ENCODE peak calls at places on chromosomes 12 and 14, in six cellular contexts. J, Z, T, C, S and M are unnamed samples.
A peak's percentile ranks its signal among the peaks of the same experiment; 100 is the strongest.

GRCh38 chr14:88043523-88043922 is 38.6 kb downstream of the GPR65 start:
- DNase-seq in J (no peak), S (no peak), C (no peak), T (no peak), Z (no peak), M (no peak)

GRCh38 chr14:20631821-20632389 is 9.6 kb downstream of the OR6S1 start:
- DNase-seq in C (peak; percentile 91), Z (no peak), T (peak; percentile 50), J (peak; percentile 74), S (no peak), M (peak; percentile 84)

GRCh38 chr12:66189476-66189823 is 436 bp downstream of the IRAK3 start:
- DNase-seq in C (peak; percentile 88), Z (no peak), J (no peak), S (no peak), T (no peak), M (no peak)

GRCh38 chr14:82410064-82410463 is 876.4 kb upstream of the SEL1L start:
- DNase-seq in C (no peak), S (no peak), Z (no peak), J (no peak), T (no peak), M (no peak)

GRCh38 chr12:49925433-49926194 is 21.9 kb upstream of the FAIM2 start:
- DNase-seq in C (no peak), T (no peak), S (no peak), Z (no peak), J (no peak), M (no peak)

GRCh38 chr14:106657460-106657859 is 1131.1 kb downstream of the TMEM121 start:
- DNase-seq in C (no peak), J (no peak), Z (peak; percentile 67), T (no peak), S (peak; percentile 44), M (no peak)

GRCh38 chr14:86423212-86423611 is 893.3 kb downstream of the FLRT2 start:
- DNase-seq in J (no peak), C (no peak), S (no peak), Z (no peak), T (no peak), M (no peak)

GRCh38 chr14:23141706-23142467 is 22.8 kb upstream of the CEBPE start:
- DNase-seq in J (peak; percentile 83), T (peak; percentile 80), C (peak; percentile 90), S (no peak), Z (no peak), M (peak; percentile 53)

GRCh38 chr14:103641181-103641580 is 12.2 kb downstream of the KLC1 start:
- DNase-seq in T (no peak), C (no peak), Z (no peak), J (no peak), S (no peak), M (no peak)

GRCh38 chr12:85690146-85690545 is 146.1 kb downstream of the RASSF9 start:
- DNase-seq in S (no peak), Z (no peak), J (no peak), T (no peak), C (no peak), M (no peak)

GRCh38 chr12:22284871-22285270 is 49.6 kb downstream of the ST8SIA1 start:
- DNase-seq in C (no peak), J (no peak), T (no peak), Z (no peak), S (no peak), M (no peak)

GRCh38 chr12:51751657-51752056 is 96.9 kb downstream of the FIGNL2 start:
- DNase-seq in Z (no peak), J (peak; percentile 58), C (no peak), T (peak; percentile 27), S (no peak), M (no peak)

GRCh38 chr14:101705733-101706508 is 55.6 kb upstream of the PPP2R5C start:
- DNase-seq in Z (peak; percentile 72), S (no peak), C (peak; percentile 91), T (peak; percentile 59), J (peak; percentile 67), M (no peak)

GRCh38 chr14:98633380-98633779 is 638.6 kb downstream of the BCL11B start:
- DNase-seq in T (no peak), S (no peak), Z (no peak), C (no peak), J (no peak), M (no peak)

GRCh38 chr12:48001426-48002178 is 2.7 kb downstream of the COL2A1 start:
- DNase-seq in S (no peak), C (peak; percentile 88), J (no peak), Z (no peak), T (peak; percentile 46), M (peak; percentile 55)

GRCh38 chr12:48744251-48745008 is 27.9 kb upstream of the CCNT1 start:
- DNase-seq in Z (no peak), J (no peak), S (no peak), T (no peak), C (no peak), M (no peak)

GRCh38 chr12:29844667-29845066 is 60.9 kb upstream of the TMTC1 start:
- DNase-seq in Z (no peak), S (no peak), C (no peak), J (no peak), T (no peak), M (no peak)
- TF ChIP-seq CTCF in Z (no peak), S (no peak), C (no peak), J (no peak), T (no peak), M (no peak)

DNA sequence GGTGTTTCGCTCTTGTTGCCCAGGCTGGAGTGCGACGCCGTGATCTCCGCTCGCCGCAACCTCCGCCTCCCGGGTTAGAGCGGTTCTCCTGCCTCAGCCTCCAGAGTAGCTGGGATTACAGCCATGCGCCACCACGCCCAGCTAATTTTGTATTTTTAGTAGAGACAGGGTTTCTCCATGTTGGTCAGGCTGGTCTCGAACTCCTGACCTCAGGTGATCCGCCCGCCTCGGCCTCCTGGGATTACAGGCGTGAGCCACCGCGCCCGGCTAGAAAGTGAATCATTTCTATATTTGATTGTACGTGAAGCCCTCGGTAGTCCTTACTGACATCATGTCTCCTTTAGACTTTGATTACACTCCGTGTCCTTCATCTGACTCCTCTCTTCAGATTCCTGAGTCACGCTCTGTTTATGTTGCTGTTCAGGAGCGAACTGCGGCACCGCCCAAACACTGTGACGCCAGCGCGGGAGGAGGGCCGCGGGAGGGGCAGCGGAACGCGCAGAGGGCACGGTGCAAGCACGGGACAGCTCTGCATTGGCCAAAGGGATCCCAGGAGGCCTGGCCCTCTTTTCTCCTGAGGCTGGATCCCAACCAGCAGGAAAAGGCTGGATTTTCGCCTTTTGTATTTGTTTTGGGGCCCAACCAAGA is 578 bp upstream of the GABARAPL1 start:
- DNase-seq in Z (peak; percentile 94), S (peak; percentile 72), J (peak; percentile 99), C (peak; percentile 99), T (peak; percentile 98), M (peak; percentile 98)
- H3K4me3 ChIP-seq in Z (peak overlapping the region; percentile 75), S (peak overlapping the region; percentile 98), J (peak overlapping the region; percentile 92), C (no peak overlapping the region), T (peak overlapping the region; percentile 80), M (peak overlapping the region; percentile 89)

GRCh38 chr12:54002278-54002914 is 2.4 kb downstream of the HOXC9 start:
- DNase-seq in Z (no peak), T (no peak), S (no peak), J (no peak), C (no peak), M (peak; percentile 32)
- TF ChIP-seq CTCF in Z (no peak), T (no peak), S (no peak), J (no peak), C (no peak), M (no peak)

GRCh38 chr14:63855272-63855671 is 2.5 kb downstream of the SYNE2 start:
- DNase-seq in Z (no peak), S (no peak), T (no peak), C (no peak), J (no peak), M (no peak)
- H3K4me3 ChIP-seq in Z (no peak overlapping the region), S (peak overlapping the region; percentile 92), T (peak overlapping the region; percentile 70), C (no peak overlapping the region), J (no peak overlapping the region), M (peak overlapping the region; percentile 93)